ENCODE peak calls at places on chromosome 1, in seven cellular contexts. E, V, K, P, N, T and D are unnamed samples.

GRCh38 chr1:231603598-231604275 is 22.9 kb upstream of the DISC1 start:
- DNase-seq in E (no peak), V (peak), K (peak), P (no peak), N (no peak), T (peak), D (peak)

GRCh38 chr1:32715901-32716311 is 13.3 kb upstream of the SYNC start:
- DNase-seq in E (no peak), V (no peak), K (no peak), P (no peak), N (no peak), T (no peak), D (no peak)

GRCh38 chr1:154931940-154932487 is 4.5 kb downstream of the PMVK start:
- DNase-seq in E (no peak), V (no peak), K (no peak), P (peak), N (no peak), T (peak), D (no peak)

GRCh38 chr1:22471610-22472009 is 20.0 kb downstream of the ZBTB40 start:
- DNase-seq in E (no peak), V (no peak), K (no peak), P (no peak), N (no peak), T (no peak), D (no peak)

GRCh38 chr1:172699111-172699510 is 40.2 kb downstream of the FASLG start:
- DNase-seq in E (no peak), V (no peak), K (no peak), P (no peak), N (no peak), T (no peak), D (no peak)

GRCh38 chr1:213649373-213649772 is 338.4 kb upstream of the PROX1 start:
- DNase-seq in E (no peak), V (no peak), K (no peak), P (no peak), N (no peak), T (no peak), D (no peak)

GRCh38 chr1:119683893-119684292 is 27.8 kb upstream of the PHGDH start:
- DNase-seq in E (no peak), V (no peak), K (no peak), P (no peak), N (no peak), T (no peak), D (no peak)

GRCh38 chr1:64043328-64043727 is 160.1 kb upstream of the UBE2U start:
- DNase-seq in E (no peak), V (no peak), K (no peak), P (no peak), N (no peak), T (no peak), D (no peak)

GRCh38 chr1:190169311-190170067 is 308.2 kb downstream of the BRINP3 start:
- DNase-seq in E (no peak), V (no peak), K (no peak), P (no peak), N (no peak), T (no peak), D (no peak)

GRCh38 chr1:216459651-216460200 is 36.5 kb upstream of the USH2A start:
- DNase-seq in E (no peak), V (no peak), K (no peak), P (no peak), N (no peak), T (no peak), D (no peak)

GRCh38 chr1:229070168-229070567 is 200.7 kb upstream of the RAB4A start:
- DNase-seq in E (peak), V (peak), K (no peak), P (peak), N (peak), T (peak), D (no peak)

GRCh38 chr1:11778844-11779623 is 17.0 kb downstream of the C1orf167 start:
- DNase-seq in E (no peak), V (no peak), K (no peak), P (no peak), N (no peak), T (no peak), D (no peak)

GRCh38 chr1:214018605-214019268 is 31.0 kb downstream of the PROX1 start:
- DNase-seq in E (no peak), V (no peak), K (peak), P (no peak), N (no peak), T (no peak), D (no peak)

GRCh38 chr1:36626435-36626834 is 143.7 kb upstream of the CSF3R start:
- DNase-seq in E (no peak), V (no peak), K (no peak), P (no peak), N (no peak), T (no peak), D (no peak)

GRCh38 chr1:152501704-152502103 is 8.9 kb upstream of the LCE5A start:
- DNase-seq in E (no peak), V (peak), K (no peak), P (no peak), N (no peak), T (no peak), D (no peak)

GRCh38 chr1:227125929-227126545 is 185.9 kb downstream of the COQ8A start:
- DNase-seq in E (no peak), V (no peak), K (no peak), P (no peak), N (no peak), T (no peak), D (no peak)

GRCh38 chr1:31669433-31669785 is 24.7 kb upstream of the PEF1 start:
- DNase-seq in E (no peak), V (no peak), K (no peak), P (no peak), N (no peak), T (no peak), D (no peak)

GRCh38 chr1:22309572-22309971 is 142.1 kb upstream of the ZBTB40 start:
- DNase-seq in E (no peak), V (no peak), K (no peak), P (no peak), N (peak), T (no peak), D (no peak)

GRCh38 chr1:108316545-108316944 is 72.7 kb upstream of the NBPF4 start:
- DNase-seq in E (no peak), V (no peak), K (no peak), P (peak), N (no peak), T (no peak), D (no peak)

GRCh38 chr1:148334339-148335130 is 148.6 kb downstream of the PPIAL4G start:
- DNase-seq in E (peak), V (peak), K (peak), P (peak), N (peak), T (peak), D (peak)
- TF ChIP-seq POLR2A in E (no peak), V (no peak), K (peak), P (peak), N (peak), T (no peak), D (peak)

DNA sequence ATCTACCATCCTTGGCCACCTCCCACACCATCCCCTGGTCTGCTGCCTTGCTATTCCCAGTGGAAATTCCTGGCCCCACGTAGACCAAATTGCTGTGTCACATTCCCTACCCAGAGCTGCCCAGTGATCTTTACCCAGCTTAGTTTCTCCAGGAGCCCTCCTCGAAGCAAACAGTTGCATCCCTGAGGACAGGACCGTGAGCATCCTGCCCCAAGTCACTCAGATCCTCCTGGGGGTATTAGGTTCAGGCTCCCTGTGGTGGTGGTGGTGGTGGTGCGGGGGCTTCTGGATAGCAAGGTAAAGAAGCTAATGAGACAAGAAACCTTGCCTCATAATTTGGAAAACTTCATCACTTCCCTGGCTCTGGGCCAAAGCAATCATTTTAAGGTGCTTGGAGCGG is 58.4 kb upstream of the RBM15 start:
- DNase-seq in E (no peak), V (no peak), K (no peak), P (no peak), N (no peak), T (no peak), D (no peak)
- TF ChIP-seq POLR2A in E (no peak), V (no peak), K (no peak), P (no peak), N (no peak), T (no peak), D (no peak)

DNA sequence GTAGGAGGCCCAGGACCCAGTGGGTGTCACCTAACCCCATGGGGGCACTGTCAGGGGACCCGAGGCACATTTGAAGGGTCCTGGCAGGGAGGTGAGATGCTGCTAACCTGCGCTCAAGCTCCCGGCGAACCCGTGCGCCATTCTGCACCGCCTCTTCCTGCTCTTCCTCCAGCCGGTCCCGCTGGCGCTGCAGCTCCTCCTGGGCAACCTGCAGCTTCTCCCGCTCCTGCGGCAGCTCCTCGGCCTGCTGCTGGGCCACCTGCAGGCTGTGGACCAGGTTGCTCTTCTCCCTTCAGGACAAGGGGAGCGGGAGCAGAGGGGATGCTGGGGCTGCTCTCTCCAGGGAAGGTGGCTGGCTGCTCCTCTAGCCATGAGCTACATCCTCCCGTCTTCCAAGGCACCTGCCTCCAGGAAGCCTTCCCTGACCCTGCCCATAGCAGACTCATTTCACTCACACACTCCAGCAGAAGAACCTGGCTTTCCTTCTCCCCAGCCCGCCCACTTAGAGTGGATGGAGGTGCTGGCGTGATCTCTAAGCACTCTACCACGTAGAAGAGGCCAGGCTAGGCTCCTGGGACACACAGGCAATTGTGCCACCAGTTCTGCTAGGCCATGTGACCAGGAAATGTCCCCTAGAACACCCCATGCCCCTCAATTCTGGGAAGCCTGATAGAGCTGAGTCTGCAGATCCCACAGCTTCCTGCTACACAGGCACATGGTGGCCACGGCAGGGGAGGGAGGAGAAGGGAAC is 15.2 kb upstream of the NBPF1 start:
- DNase-seq in E (no peak), V (no peak), K (no peak), P (no peak), N (no peak), T (peak), D (no peak)
- TF ChIP-seq POLR2A in E (no peak), V (no peak), K (no peak), P (no peak), N (no peak), T (no peak), D (no peak)

GRCh38 chr1:16915627-16915973 is 6.1 kb upstream of the CROCC start:
- DNase-seq in E (no peak), V (no peak), K (no peak), P (no peak), N (no peak), T (no peak), D (no peak)

GRCh38 chr1:16913616-16913865 is 8.2 kb upstream of the CROCC start:
- DNase-seq in E (no peak), V (no peak), K (no peak), P (no peak), N (no peak), T (no peak), D (no peak)

GRCh38 chr1:16918371-16918770 is 3.4 kb upstream of the CROCC start:
- DNase-seq in E (no peak), V (no peak), K (no peak), P (no peak), N (no peak), T (no peak), D (no peak)

GRCh38 chr1:16907870-16908758 is 12.3 kb downstream of the RNU1-2 start:
- DNase-seq in E (no peak), V (no peak), K (no peak), P (no peak), N (no peak), T (no peak), D (no peak)

DNA sequence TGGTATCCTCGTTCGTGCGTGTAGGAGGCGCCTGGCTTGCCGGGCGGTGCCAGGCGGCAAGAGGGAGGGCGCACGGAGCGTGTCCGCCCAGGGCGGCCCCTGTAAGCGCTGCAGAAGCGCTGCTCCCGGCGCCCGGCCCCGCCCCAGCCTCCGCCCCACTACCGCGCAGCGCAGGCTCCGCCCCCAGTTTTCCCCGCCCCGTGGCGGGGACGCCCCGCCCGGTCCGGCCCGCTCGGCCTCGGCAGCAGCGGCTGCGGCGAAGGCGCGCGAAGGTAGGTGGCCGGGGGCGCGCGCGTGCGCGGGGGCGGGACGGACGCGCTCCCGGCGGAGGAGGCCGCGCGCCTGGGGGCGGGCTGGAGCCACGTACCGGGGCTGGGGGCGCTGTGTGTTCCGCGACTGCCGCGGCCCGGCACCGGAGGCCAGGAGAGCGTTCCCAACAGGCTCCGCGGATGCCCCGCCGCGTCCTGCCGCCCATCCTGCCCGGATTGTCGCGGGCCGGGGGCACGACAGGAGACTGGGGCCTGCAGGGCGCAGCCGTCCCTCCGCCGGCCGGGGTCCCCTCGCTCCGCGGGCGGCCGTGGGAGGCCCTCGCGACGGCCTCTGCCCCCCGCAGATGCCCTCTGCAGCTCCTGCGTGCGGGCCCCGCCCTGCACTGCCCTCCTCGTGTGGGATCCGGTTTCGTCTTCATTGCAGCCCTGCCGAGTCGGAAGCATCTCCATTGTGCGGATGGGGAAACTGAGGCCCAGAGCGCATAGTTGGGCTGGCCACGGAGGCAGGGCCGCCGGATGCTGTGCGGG is 7.7 kb upstream of the CROCC start:
- DNase-seq in E (peak), V (peak), K (peak), P (peak), N (peak), T (peak), D (peak)
- TF ChIP-seq POLR2A in E (no peak), V (no peak), K (no peak), P (peak), N (peak), T (no peak), D (no peak)

GRCh38 chr1:242426271-242426905 is 98.1 kb downstream of the PLD5 start:
- DNase-seq in E (no peak), V (no peak), K (no peak), P (no peak), N (no peak), T (no peak), D (no peak)
- TF ChIP-seq POLR2A in E (no peak), V (no peak), K (no peak), P (no peak), N (no peak), T (no peak), D (no peak)

GRCh38 chr1:205600085-205600484 is 31.7 kb downstream of the ELK4 start:
- DNase-seq in E (no peak), V (no peak), K (no peak), P (peak), N (no peak), T (no peak), D (no peak)
- TF ChIP-seq POLR2A in E (no peak), V (no peak), K (no peak), P (no peak), N (no peak), T (no peak), D (no peak)

GRCh38 chr1:52367272-52367671 is 1.3 kb upstream of the CC2D1B start:
- DNase-seq in E (no peak), V (no peak), K (no peak), P (no peak), N (no peak), T (no peak), D (no peak)

GRCh38 chr1:52365091-52365745 is 787 bp downstream of the CC2D1B start:
- DNase-seq in E (peak), V (peak), K (no peak), P (peak), N (no peak), T (peak), D (peak)

GRCh38 chr1:52365746-52366516 is at the start of gene CC2D1B:
- DNase-seq in E (peak), V (peak), K (peak), P (peak), N (peak), T (peak), D (peak)

GRCh38 chr1:52366517-52366827 is 467 bp upstream of the CC2D1B start:
- DNase-seq in E (no peak), V (no peak), K (no peak), P (no peak), N (no peak), T (no peak), D (no peak)

DNA sequence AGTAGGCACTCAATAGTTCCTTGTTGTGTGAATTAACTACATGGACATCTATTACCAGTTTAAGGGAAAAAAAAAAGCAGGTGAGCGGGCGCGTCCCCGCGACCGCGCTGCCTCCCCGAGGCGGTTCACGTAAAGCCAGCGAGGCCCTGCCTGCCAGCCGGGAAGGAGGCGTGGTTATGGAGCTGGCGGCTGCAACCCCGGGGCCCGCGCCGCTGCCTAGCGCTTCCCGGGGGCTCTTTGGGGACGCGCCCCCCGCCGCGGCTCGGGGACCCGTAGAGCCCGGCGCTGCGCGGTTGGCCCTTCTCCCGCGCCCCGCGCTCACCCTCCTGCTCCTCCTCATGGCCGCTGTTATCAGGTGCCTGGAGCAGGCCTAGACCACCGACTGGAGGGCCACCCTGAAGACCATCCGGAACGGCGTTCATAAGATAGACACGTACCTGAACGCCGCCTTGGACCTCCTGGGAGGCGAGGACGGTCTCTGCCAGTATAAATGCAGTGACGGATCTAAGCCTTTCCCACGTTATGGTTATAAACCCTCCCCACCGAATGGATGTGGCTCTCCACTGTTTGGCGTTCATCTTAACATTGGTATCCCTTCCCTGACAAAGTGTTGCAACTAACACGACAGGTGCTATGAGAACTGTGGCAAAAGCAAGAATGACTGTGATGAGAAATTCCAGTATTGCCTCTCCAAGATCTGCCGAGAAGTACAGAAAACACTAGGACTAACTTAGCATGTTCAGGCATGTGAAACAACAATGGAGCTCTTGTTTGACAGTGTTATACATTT is 2.6 kb upstream of the CC2D1B start:
- DNase-seq in E (peak), V (peak), K (no peak), P (no peak), N (no peak), T (peak), D (peak)
- TF ChIP-seq POLR2A in E (no peak), V (no peak), K (no peak), P (no peak), N (no peak), T (no peak), D (peak)